ENCODE peak calls at places on chromosomes 1 and 21, in nine cellular contexts. F, E, I, Q, N, X, T, M and Z are unnamed samples.

GRCh38 chr1:45221716-45222115 is 15.3 kb upstream of the ZSWIM5 start:
- DNase-seq in F (no peak), E (no peak), I (peak; percentile 41), Q (no peak), N (no peak), X (no peak), T (peak; percentile 19), M (no peak), Z (no peak)

GRCh38 chr1:236543065-236543669 is 19.4 kb downstream of the LGALS8 start:
- DNase-seq in F (no peak), E (no peak), I (no peak), Q (no peak), N (no peak), X (no peak), T (no peak), M (no peak), Z (no peak)

GRCh38 chr1:150207278-150207971 is 28.5 kb downstream of the ANP32E start:
- DNase-seq in F (no peak), E (peak; percentile 19), I (no peak), Q (no peak), N (no peak), X (no peak), T (no peak), M (no peak), Z (no peak)

GRCh38 chr21:35303085-35303484 is 254.0 kb upstream of the RUNX1 start:
- DNase-seq in F (no peak), E (peak; percentile 31), I (peak; percentile 84), Q (no peak), N (no peak), X (peak; percentile 84), T (peak; percentile 72), M (peak; percentile 93), Z (no peak)

GRCh38 chr1:245121523-245121922 is 33.3 kb upstream of the KIF26B start:
- DNase-seq in F (no peak), E (no peak), I (no peak), Q (no peak), N (no peak), X (no peak), T (no peak), M (no peak), Z (no peak)

GRCh38 chr1:10033359-10033845 is 644 bp downstream of the UBE4B start:
- DNase-seq in F (peak; percentile 41), E (peak; percentile 58), I (peak; percentile 43), Q (no peak), N (peak; percentile 15), X (no peak), T (peak; percentile 36), M (peak; percentile 25), Z (no peak)

GRCh38 chr1:150366416-150367296 is 2.7 kb downstream of the RPRD2 start:
- DNase-seq in F (no peak), E (no peak), I (peak; percentile 20), Q (no peak), N (no peak), X (no peak), T (no peak), M (peak; percentile 48), Z (no peak)

GRCh38 chr1:227358079-227358358 is 39.7 kb upstream of the CDC42BPA start:
- DNase-seq in F (no peak), E (no peak), I (no peak), Q (no peak), N (no peak), X (no peak), T (no peak), M (no peak), Z (no peak)

GRCh38 chr1:202274611-202275010 is 67.1 kb downstream of the UBE2T start:
- DNase-seq in F (no peak), E (peak; percentile 46), I (peak; percentile 32), Q (no peak), N (no peak), X (no peak), T (no peak), M (peak; percentile 12), Z (no peak)

GRCh38 chr1:18736958-18737357 is 106.3 kb downstream of the PAX7 start:
- DNase-seq in F (no peak), E (no peak), I (no peak), Q (no peak), N (no peak), X (no peak), T (no peak), M (no peak), Z (no peak)

GRCh38 chr1:116881879-116882520 is 27.7 kb upstream of the PTGFRN start:
- DNase-seq in F (peak; percentile 30), E (peak; percentile 61), I (peak; percentile 97), Q (peak; percentile 78), N (no peak), X (peak; percentile 95), T (peak; percentile 67), M (peak; percentile 65), Z (peak; percentile 56)

GRCh38 chr1:24151175-24151533 is 8.2 kb upstream of the IL22RA1 start:
- DNase-seq in F (no peak), E (peak; percentile 86), I (no peak), Q (no peak), N (peak; percentile 58), X (no peak), T (peak; percentile 41), M (no peak), Z (no peak)

GRCh38 chr1:217138173-217138838 is 415.1 kb upstream of the ESRRG start:
- DNase-seq in F (no peak), E (no peak), I (no peak), Q (no peak), N (no peak), X (no peak), T (no peak), M (no peak), Z (no peak)

GRCh38 chr1:27632387-27633297 is 2.3 kb downstream of the FGR start:
- DNase-seq in F (no peak), E (no peak), I (no peak), Q (no peak), N (no peak), X (no peak), T (no peak), M (no peak), Z (no peak)

GRCh38 chr21:26194326-26194725 is 23.8 kb upstream of the APP start:
- DNase-seq in F (no peak), E (no peak), I (peak; percentile 25), Q (peak; percentile 53), N (no peak), X (no peak), T (no peak), M (no peak), Z (no peak)

GRCh38 chr1:31511848-31512615 is 64.3 kb upstream of the TINAGL1 start:
- DNase-seq in F (no peak), E (peak; percentile 63), I (no peak), Q (no peak), N (no peak), X (no peak), T (no peak), M (no peak), Z (no peak)

GRCh38 chr1:47809301-47810084 is 187.7 kb downstream of the TRABD2B start:
- DNase-seq in F (no peak), E (peak; percentile 23), I (peak; percentile 5), Q (no peak), N (no peak), X (no peak), T (no peak), M (no peak), Z (no peak)

GRCh38 chr1:24745711-24746582 is 700 bp downstream of the CLIC4 start:
- DNase-seq in F (peak; percentile 61), E (peak; percentile 71), I (peak; percentile 89), Q (peak; percentile 44), N (no peak), X (no peak), T (no peak), M (peak; percentile 66), Z (no peak)

GRCh38 chr21:34906401-34906800 is 142.7 kb downstream of the RUNX1 start:
- DNase-seq in F (no peak), E (no peak), I (no peak), Q (no peak), N (no peak), X (no peak), T (no peak), M (no peak), Z (no peak)

GRCh38 chr1:115717541-115717940 is 51.0 kb downstream of the CASQ2 start:
- DNase-seq in F (peak; percentile 33), E (peak; percentile 56), I (peak; percentile 22), Q (no peak), N (peak; percentile 25), X (no peak), T (no peak), M (peak; percentile 15), Z (peak; percentile 58)
- TF ChIP-seq CTCF in F (peak; percentile 32), E (peak; percentile 51), I (peak; percentile 45), Q (peak; percentile 50), N (peak; percentile 61), X (peak; percentile 39), T (no peak), M (peak; percentile 35), Z (peak; percentile 7)

GRCh38 chr1:29849038-29849750 is 612.9 kb downstream of the PTPRU start:
- DNase-seq in F (no peak), E (peak; percentile 50), I (peak; percentile 38), Q (peak; percentile 4), N (no peak), X (no peak), T (peak; percentile 26), M (peak; percentile 17), Z (no peak)
- TF ChIP-seq CTCF in F (no peak), E (peak; percentile 44), I (peak; percentile 51), Q (peak; percentile 51), N (peak; percentile 55), X (peak; percentile 63), T (peak; percentile 43), M (peak; percentile 50), Z (no peak)

DNA sequence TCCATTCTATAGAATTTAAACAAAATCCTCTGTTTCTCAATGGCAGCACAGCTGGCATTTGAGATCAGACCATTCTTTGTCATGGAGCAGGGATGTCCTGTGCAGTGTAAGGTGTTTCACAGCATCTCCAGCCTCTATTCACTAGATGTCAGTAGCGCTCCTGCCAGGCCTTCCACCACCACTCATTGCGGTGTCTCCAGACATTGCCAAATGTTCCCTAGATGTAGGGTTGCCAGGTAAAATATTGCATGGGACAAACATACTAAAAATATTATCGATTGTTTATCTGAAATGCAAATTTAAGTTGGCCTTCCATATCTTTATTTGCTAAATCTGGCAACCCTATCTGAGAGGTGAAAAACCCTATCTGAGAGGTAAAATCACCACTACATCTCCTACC is 11.7 kb downstream of the ITLN2 start:
- DNase-seq in F (no peak), E (no peak), I (no peak), Q (no peak), N (no peak), X (no peak), T (peak; percentile 37), M (no peak), Z (no peak)
- TF ChIP-seq CTCF in F (no peak), E (peak; percentile 15), I (no peak), Q (no peak), N (peak; percentile 19), X (no peak), T (peak; percentile 67), M (peak; percentile 7), Z (no peak)

DNA sequence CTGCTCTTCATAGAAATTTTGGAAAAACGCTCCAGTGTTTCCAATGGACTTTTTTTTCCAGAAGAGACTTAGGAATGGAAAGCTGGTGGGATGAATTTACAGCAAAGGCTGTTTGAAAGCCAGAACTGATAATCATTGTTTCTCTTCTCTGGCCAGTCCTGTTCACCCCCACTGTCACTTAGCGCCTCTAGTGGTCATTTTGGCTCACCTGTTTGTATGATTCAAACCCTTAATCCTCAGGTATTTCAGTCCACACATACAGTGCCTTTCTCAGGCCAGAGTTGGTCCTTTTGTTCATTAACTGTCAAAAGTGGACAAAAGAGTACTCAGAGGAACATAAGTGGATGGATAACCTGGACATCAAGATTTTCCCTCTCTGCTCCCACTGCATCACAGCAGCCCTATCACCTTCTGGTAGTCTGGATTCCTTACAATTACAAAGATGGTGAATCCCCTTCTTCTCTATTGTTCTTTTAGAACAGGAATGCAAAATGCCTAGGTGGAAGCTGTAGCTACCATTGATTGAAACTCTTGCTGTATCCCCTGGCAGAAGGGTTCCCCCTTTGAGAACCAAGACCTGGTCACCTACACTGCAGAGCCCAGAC is 177.6 kb upstream of the OLFM3 start:
- DNase-seq in F (no peak), E (peak; percentile 39), I (no peak), Q (no peak), N (no peak), X (no peak), T (peak; percentile 5), M (no peak), Z (no peak)
- TF ChIP-seq CTCF in F (no peak), E (peak; percentile 38), I (no peak), Q (no peak), N (peak; percentile 51), X (no peak), T (peak; percentile 41), M (no peak), Z (no peak)